ENCODE peak calls at places on chromosome 17, in eight cellular contexts. One of them, this sample, is unnamed. For H3K36me3, the result is how much of the 10 kb centered on the place peaks cover.

GRCh38 chr17:74677558-74678466 is 34.9 kb downstream of the CD300LF start:
- DNase-seq in adipocyte: no peak
- DNase-seq in Peyer's patch: no peak
- DNase-seq in uterus: peak
- DNase-seq in kidney epithelial cell: no peak
- DNase-seq in prostate gland: no peak
- DNase-seq in testis: no peak
- DNase-seq in aorta: no peak
- DNase-seq in this sample: peak

GRCh38 chr17:77593081-77593480 is 365.4 kb upstream of the TNRC6C start:
- DNase-seq in Peyer's patch: no peak
- DNase-seq in testis: no peak
- DNase-seq in kidney epithelial cell: no peak
- DNase-seq in uterus: no peak
- DNase-seq in adipocyte: no peak
- DNase-seq in prostate gland: no peak
- DNase-seq in aorta: peak
- DNase-seq in this sample: no peak

GRCh38 chr17:40325156-40326013 is 16.4 kb downstream of the RARA start:
- DNase-seq in Peyer's patch: peak
- DNase-seq in uterus: no peak
- DNase-seq in kidney epithelial cell: no peak
- DNase-seq in adipocyte: no peak
- DNase-seq in prostate gland: no peak
- DNase-seq in testis: no peak
- DNase-seq in aorta: peak
- DNase-seq in this sample: no peak

GRCh38 chr17:44331249-44331760 is 6.7 kb upstream of the SLC25A39 start:
- DNase-seq in prostate gland: peak
- DNase-seq in testis: peak
- DNase-seq in adipocyte: peak
- DNase-seq in kidney epithelial cell: no peak
- DNase-seq in aorta: no peak
- DNase-seq in Peyer's patch: peak
- DNase-seq in uterus: peak
- DNase-seq in this sample: peak

GRCh38 chr17:27588354-27588753 is 42.6 kb upstream of the LGALS9 start:
- DNase-seq in prostate gland: no peak
- DNase-seq in Peyer's patch: no peak
- DNase-seq in aorta: no peak
- DNase-seq in uterus: no peak
- DNase-seq in adipocyte: no peak
- DNase-seq in testis: no peak
- DNase-seq in kidney epithelial cell: no peak
- DNase-seq in this sample: no peak

GRCh38 chr17:56633681-56634080 is 40.2 kb downstream of the NOG start:
- DNase-seq in Peyer's patch: no peak
- DNase-seq in uterus: no peak
- DNase-seq in adipocyte: no peak
- DNase-seq in prostate gland: no peak
- DNase-seq in aorta: no peak
- DNase-seq in testis: no peak
- DNase-seq in kidney epithelial cell: no peak
- DNase-seq in this sample: no peak

GRCh38 chr17:81415681-81416080 is 20.4 kb downstream of the BAHCC1 start:
- DNase-seq in prostate gland: no peak
- DNase-seq in testis: no peak
- DNase-seq in Peyer's patch: no peak
- DNase-seq in aorta: no peak
- DNase-seq in uterus: no peak
- DNase-seq in kidney epithelial cell: no peak
- DNase-seq in adipocyte: no peak
- DNase-seq in this sample: no peak

GRCh38 chr17:74738051-74738996 is 1.3 kb downstream of the RAB37 start:
- DNase-seq in prostate gland: no peak
- DNase-seq in uterus: no peak
- DNase-seq in adipocyte: no peak
- DNase-seq in Peyer's patch: peak
- DNase-seq in aorta: no peak
- DNase-seq in kidney epithelial cell: no peak
- DNase-seq in testis: no peak
- DNase-seq in this sample: peak

GRCh38 chr17:12137859-12138258 is 117.2 kb downstream of the MAP2K4 start:
- DNase-seq in Peyer's patch: no peak
- DNase-seq in prostate gland: no peak
- DNase-seq in uterus: no peak
- DNase-seq in kidney epithelial cell: no peak
- DNase-seq in testis: no peak
- DNase-seq in aorta: no peak
- DNase-seq in adipocyte: no peak
- DNase-seq in this sample: no peak
- H3K36me3 ChIP-seq in Peyer's patch: under half
- H3K36me3 ChIP-seq in prostate gland: under half
- H3K36me3 ChIP-seq in uterus: under half
- H3K36me3 ChIP-seq in kidney epithelial cell: under half
- H3K36me3 ChIP-seq in testis: under half
- H3K36me3 ChIP-seq in aorta: under half
- H3K36me3 ChIP-seq in adipocyte: under half
- H3K36me3 ChIP-seq in this sample: under half

DNA sequence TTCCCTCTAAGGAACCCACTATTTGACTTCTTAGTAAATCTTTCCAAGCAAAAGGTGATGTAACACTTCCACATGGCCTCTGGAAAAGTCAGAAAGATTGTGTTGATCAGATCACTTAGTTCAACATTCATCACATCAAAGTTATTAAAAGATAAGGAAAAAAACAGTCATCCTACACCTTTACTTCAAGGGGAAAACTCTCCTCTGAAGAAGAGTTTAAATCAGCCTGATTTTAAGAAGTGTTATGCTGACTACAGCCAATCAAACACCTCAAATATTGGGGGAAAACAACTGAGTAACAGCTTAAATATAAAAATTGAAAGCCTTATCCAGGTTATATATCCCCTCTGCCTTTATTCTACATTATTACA is 19.6 kb upstream of the COPRS start:
- DNase-seq in adipocyte: no peak
- DNase-seq in kidney epithelial cell: no peak
- DNase-seq in aorta: no peak
- DNase-seq in Peyer's patch: no peak
- DNase-seq in testis: no peak
- DNase-seq in uterus: no peak
- DNase-seq in prostate gland: no peak
- DNase-seq in this sample: no peak
- H3K36me3 ChIP-seq in adipocyte: half or more
- H3K36me3 ChIP-seq in kidney epithelial cell: under half
- H3K36me3 ChIP-seq in aorta: under half
- H3K36me3 ChIP-seq in Peyer's patch: under half
- H3K36me3 ChIP-seq in testis: under half
- H3K36me3 ChIP-seq in uterus: under half
- H3K36me3 ChIP-seq in prostate gland: under half
- H3K36me3 ChIP-seq in this sample: under half

DNA sequence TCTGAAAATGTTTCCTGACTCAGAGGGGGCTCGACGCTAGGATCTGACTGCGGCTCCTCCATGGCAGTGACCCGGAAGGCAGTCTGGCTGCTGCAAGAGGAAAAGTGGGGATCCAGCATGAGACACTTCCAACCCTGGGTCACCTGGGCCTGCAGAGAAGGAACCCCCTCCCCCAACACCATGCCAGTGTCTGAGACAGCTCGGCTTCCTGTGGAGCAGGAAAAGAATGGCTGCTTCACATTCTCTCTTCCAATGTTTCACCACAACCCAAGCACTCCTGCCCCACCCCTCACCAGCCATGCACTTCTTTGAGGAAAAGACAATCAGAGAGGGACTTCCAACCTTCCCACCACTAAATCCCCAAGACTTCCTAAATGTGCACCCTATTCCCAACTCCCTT is 10.8 kb downstream of the TP53 start:
- DNase-seq in kidney epithelial cell: no peak
- DNase-seq in testis: no peak
- DNase-seq in Peyer's patch: no peak
- DNase-seq in adipocyte: no peak
- DNase-seq in uterus: no peak
- DNase-seq in prostate gland: no peak
- DNase-seq in aorta: no peak
- DNase-seq in this sample: no peak
- H3K36me3 ChIP-seq in kidney epithelial cell: under half
- H3K36me3 ChIP-seq in testis: under half
- H3K36me3 ChIP-seq in Peyer's patch: under half
- H3K36me3 ChIP-seq in adipocyte: under half
- H3K36me3 ChIP-seq in uterus: under half
- H3K36me3 ChIP-seq in prostate gland: under half
- H3K36me3 ChIP-seq in aorta: under half
- H3K36me3 ChIP-seq in this sample: under half

GRCh38 chr17:82930924-82931695 is 91.3 kb upstream of the ZNF750 start:
- DNase-seq in Peyer's patch: peak
- DNase-seq in kidney epithelial cell: no peak
- DNase-seq in adipocyte: no peak
- DNase-seq in uterus: peak
- DNase-seq in testis: no peak
- DNase-seq in prostate gland: no peak
- DNase-seq in aorta: peak
- DNase-seq in this sample: no peak
- H3K36me3 ChIP-seq in Peyer's patch: under half
- H3K36me3 ChIP-seq in kidney epithelial cell: under half
- H3K36me3 ChIP-seq in adipocyte: under half
- H3K36me3 ChIP-seq in uterus: under half
- H3K36me3 ChIP-seq in testis: under half
- H3K36me3 ChIP-seq in prostate gland: under half
- H3K36me3 ChIP-seq in aorta: under half
- H3K36me3 ChIP-seq in this sample: under half

DNA sequence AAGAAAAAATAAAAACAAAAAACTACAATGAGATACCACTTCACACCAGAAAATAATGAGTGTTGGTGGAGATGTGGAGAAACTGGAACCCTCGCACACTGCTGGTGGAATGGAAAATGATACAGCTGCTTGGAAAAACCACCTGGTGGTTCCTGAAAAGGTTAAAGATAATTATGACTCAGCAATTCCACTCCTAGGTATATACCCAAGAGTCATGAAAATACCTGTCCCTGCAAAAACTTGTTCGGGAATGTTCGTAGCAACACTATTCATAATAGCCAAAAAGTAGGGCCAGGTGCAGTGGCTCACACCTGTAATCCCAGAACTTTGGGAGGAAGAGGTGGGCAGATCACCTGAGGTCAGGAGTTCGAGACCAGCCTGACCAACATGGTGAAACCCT is 8.1 kb upstream of the ITGAE start:
- DNase-seq in Peyer's patch: no peak
- DNase-seq in prostate gland: no peak
- DNase-seq in testis: no peak
- DNase-seq in kidney epithelial cell: no peak
- DNase-seq in uterus: no peak
- DNase-seq in adipocyte: no peak
- DNase-seq in aorta: no peak
- DNase-seq in this sample: no peak
- H3K36me3 ChIP-seq in Peyer's patch: under half
- H3K36me3 ChIP-seq in prostate gland: under half
- H3K36me3 ChIP-seq in testis: under half
- H3K36me3 ChIP-seq in kidney epithelial cell: under half
- H3K36me3 ChIP-seq in uterus: under half
- H3K36me3 ChIP-seq in adipocyte: half or more
- H3K36me3 ChIP-seq in aorta: under half
- H3K36me3 ChIP-seq in this sample: under half

DNA sequence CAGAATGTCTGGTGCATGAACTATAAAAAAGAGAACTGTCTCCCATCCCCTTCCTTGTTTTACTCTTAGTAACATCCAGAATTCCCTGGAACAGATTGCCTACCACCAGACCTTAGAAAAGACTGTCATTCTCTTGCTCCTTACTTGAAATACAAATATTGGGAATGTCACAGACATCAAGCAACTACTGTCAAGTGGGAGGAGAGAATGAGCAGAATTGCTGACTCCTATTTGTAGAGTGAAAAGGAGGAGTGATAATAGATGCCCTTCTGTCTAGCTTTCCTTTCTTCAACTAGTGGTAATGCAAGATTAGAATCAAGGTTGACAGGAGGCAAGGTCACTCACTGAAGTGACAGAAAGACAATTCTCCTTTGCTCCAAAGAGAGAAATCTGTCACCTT is 23.9 kb upstream of the NOL11 start:
- DNase-seq in aorta: no peak
- DNase-seq in kidney epithelial cell: no peak
- DNase-seq in Peyer's patch: no peak
- DNase-seq in adipocyte: no peak
- DNase-seq in prostate gland: no peak
- DNase-seq in testis: no peak
- DNase-seq in uterus: no peak
- DNase-seq in this sample: no peak
- H3K36me3 ChIP-seq in aorta: under half
- H3K36me3 ChIP-seq in kidney epithelial cell: under half
- H3K36me3 ChIP-seq in Peyer's patch: under half
- H3K36me3 ChIP-seq in adipocyte: under half
- H3K36me3 ChIP-seq in prostate gland: under half
- H3K36me3 ChIP-seq in testis: under half
- H3K36me3 ChIP-seq in uterus: under half
- H3K36me3 ChIP-seq in this sample: under half

DNA sequence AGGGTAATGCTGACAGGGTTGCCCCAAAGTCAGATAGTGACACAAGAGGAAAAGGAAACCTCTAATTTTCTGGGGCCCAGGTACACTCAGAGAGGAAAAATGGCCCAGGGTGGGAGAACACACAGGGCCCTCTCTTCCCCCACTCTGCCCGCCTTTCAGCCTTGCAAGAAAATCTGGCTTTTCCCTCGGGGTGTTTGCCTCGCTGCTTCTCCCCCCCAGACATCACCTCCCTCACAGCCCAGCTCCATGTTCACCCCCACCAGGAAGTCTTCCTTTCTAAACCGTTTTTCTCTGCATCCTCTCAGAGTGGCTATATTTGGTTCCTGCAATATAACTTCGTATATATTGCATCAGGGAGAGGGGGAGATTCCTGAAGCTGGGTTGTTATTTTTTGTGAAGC is 27.4 kb downstream of the RPRML start:
- DNase-seq in aorta: no peak
- DNase-seq in adipocyte: no peak
- DNase-seq in testis: no peak
- DNase-seq in uterus: no peak
- DNase-seq in kidney epithelial cell: no peak
- DNase-seq in Peyer's patch: no peak
- DNase-seq in prostate gland: no peak
- DNase-seq in this sample: no peak
- H3K36me3 ChIP-seq in aorta: under half
- H3K36me3 ChIP-seq in adipocyte: under half
- H3K36me3 ChIP-seq in testis: under half
- H3K36me3 ChIP-seq in uterus: under half
- H3K36me3 ChIP-seq in kidney epithelial cell: under half
- H3K36me3 ChIP-seq in Peyer's patch: under half
- H3K36me3 ChIP-seq in prostate gland: under half
- H3K36me3 ChIP-seq in this sample: under half

DNA sequence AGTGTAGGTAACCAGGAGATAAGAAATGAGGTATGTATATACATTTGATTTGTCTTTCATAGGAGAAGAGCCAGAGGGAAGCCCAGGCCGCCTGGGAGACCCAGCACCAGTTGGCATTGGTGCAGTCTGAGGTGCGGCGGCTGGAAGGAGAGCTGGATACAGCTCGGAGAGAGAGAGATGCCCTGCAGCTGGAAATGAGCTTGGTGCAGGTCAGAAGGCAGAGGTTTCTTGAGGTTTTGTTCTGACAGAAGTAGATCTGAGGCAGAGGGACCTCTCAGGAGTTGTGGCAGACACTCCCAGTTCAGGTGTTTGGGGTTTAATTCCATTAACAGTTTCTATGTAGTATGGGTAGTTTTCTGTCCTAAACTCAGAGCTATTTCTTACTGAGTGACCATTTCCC is 8.0 kb downstream of the CNTROB start:
- DNase-seq in aorta: peak
- DNase-seq in adipocyte: no peak
- DNase-seq in testis: no peak
- DNase-seq in prostate gland: no peak
- DNase-seq in Peyer's patch: no peak
- DNase-seq in uterus: no peak
- DNase-seq in kidney epithelial cell: no peak
- DNase-seq in this sample: no peak
- H3K36me3 ChIP-seq in aorta: under half
- H3K36me3 ChIP-seq in adipocyte: half or more
- H3K36me3 ChIP-seq in testis: under half
- H3K36me3 ChIP-seq in prostate gland: under half
- H3K36me3 ChIP-seq in Peyer's patch: under half
- H3K36me3 ChIP-seq in uterus: under half
- H3K36me3 ChIP-seq in kidney epithelial cell: under half
- H3K36me3 ChIP-seq in this sample: under half

This sample was measured in small intestine.